ENCODE peak calls at places on chromosome 10, in five cellular contexts. H, Z, T, M and O are unnamed samples.

GRCh38 chr10:98956576-98957260 is 278.9 kb downstream of the HPSE2 start:
- DNase-seq in M (no peak), Z (peak; percentile 66), T (no peak), H (no peak), O (no peak)

GRCh38 chr10:8050561-8051108 is 3.9 kb upstream of the GATA3 start:
- DNase-seq in T (no peak), M (no peak), H (no peak), Z (no peak), O (peak; percentile 85)

GRCh38 chr10:30151581-30152389 is 92.4 kb upstream of the JCAD start:
- DNase-seq in Z (peak; percentile 92), T (no peak), H (no peak), M (peak; percentile 22), O (no peak)

GRCh38 chr10:38143587-38143986 is 49.5 kb downstream of the ZNF37A start:
- DNase-seq in M (no peak), T (no peak), Z (peak; percentile 6), H (no peak), O (no peak)

GRCh38 chr10:59242057-59242456 is 65.6 kb downstream of the PHYHIPL start:
- DNase-seq in M (no peak), H (no peak), Z (no peak), T (no peak), O (no peak)

GRCh38 chr10:124109261-124109660 is 15.9 kb upstream of the CHST15 start:
- DNase-seq in H (no peak), Z (no peak), T (no peak), M (no peak), O (no peak)

GRCh38 chr10:6115824-6116350 is 27.1 kb downstream of the RBM17 start:
- DNase-seq in Z (no peak), M (no peak), H (no peak), T (no peak), O (no peak)

GRCh38 chr10:69914373-69915268 is 112.9 kb downstream of the COL13A1 start:
- DNase-seq in T (peak; percentile 56), H (peak; percentile 78), Z (peak; percentile 65), M (peak; percentile 68), O (peak; percentile 75)

GRCh38 chr10:16787361-16787791 is 29.8 kb downstream of the RSU1 start:
- DNase-seq in H (peak; percentile 77), T (no peak), Z (no peak), M (no peak), O (no peak)